ENCODE peak calls at places on chromosomes 3 and 15, in nine cellular contexts. One of them, this sample, is unnamed.

GRCh38 chr15:44729394-44729913 is 6.9 kb upstream of the TRIM69 start:
- DNase-seq in ELF-1: no peak
- DNase-seq in activated CD4-positive, alpha-beta T cell treated with anti-CD3 and anti-CD28 coated beads, Interleukin-2, amount 50 U/mL, for 4 hours: peak
- DNase-seq in NCI-H187: no peak
- DNase-seq in Kasumi-1: peak
- DNase-seq in T-helper 2 cell: peak
- DNase-seq in naive thymus-derived CD8-positive, alpha-beta T cell: peak
- DNase-seq in glutamatergic neuron: peak
- DNase-seq in D341Med: peak
- DNase-seq in this sample: no peak

GRCh38 chr3:169591983-169592644 is 71.4 kb downstream of the MECOM start:
- DNase-seq in ELF-1: no peak
- DNase-seq in activated CD4-positive, alpha-beta T cell treated with anti-CD3 and anti-CD28 coated beads, Interleukin-2, amount 50 U/mL, for 4 hours: no peak
- DNase-seq in NCI-H187: no peak
- DNase-seq in Kasumi-1: no peak
- DNase-seq in T-helper 2 cell: no peak
- DNase-seq in naive thymus-derived CD8-positive, alpha-beta T cell: no peak
- DNase-seq in glutamatergic neuron: no peak
- DNase-seq in D341Med: no peak
- DNase-seq in this sample: no peak

GRCh38 chr15:70437089-70437488 is 326.3 kb downstream of the UACA start:
- DNase-seq in ELF-1: no peak
- DNase-seq in activated CD4-positive, alpha-beta T cell treated with anti-CD3 and anti-CD28 coated beads, Interleukin-2, amount 50 U/mL, for 4 hours: no peak
- DNase-seq in NCI-H187: no peak
- DNase-seq in Kasumi-1: no peak
- DNase-seq in T-helper 2 cell: no peak
- DNase-seq in naive thymus-derived CD8-positive, alpha-beta T cell: no peak
- DNase-seq in glutamatergic neuron: no peak
- DNase-seq in D341Med: no peak
- DNase-seq in this sample: no peak

GRCh38 chr3:11465744-11466611 is 177.7 kb downstream of the VGLL4 start:
- DNase-seq in ELF-1: no peak
- DNase-seq in activated CD4-positive, alpha-beta T cell treated with anti-CD3 and anti-CD28 coated beads, Interleukin-2, amount 50 U/mL, for 4 hours: no peak
- DNase-seq in NCI-H187: no peak
- DNase-seq in Kasumi-1: no peak
- DNase-seq in T-helper 2 cell: no peak
- DNase-seq in naive thymus-derived CD8-positive, alpha-beta T cell: no peak
- DNase-seq in glutamatergic neuron: no peak
- DNase-seq in D341Med: no peak
- DNase-seq in this sample: peak

GRCh38 chr3:29408676-29409075 is 127.8 kb downstream of the RBMS3 start:
- DNase-seq in ELF-1: no peak
- DNase-seq in activated CD4-positive, alpha-beta T cell treated with anti-CD3 and anti-CD28 coated beads, Interleukin-2, amount 50 U/mL, for 4 hours: no peak
- DNase-seq in NCI-H187: no peak
- DNase-seq in Kasumi-1: no peak
- DNase-seq in T-helper 2 cell: no peak
- DNase-seq in naive thymus-derived CD8-positive, alpha-beta T cell: no peak
- DNase-seq in glutamatergic neuron: no peak
- DNase-seq in D341Med: no peak
- DNase-seq in this sample: no peak

GRCh38 chr15:75346796-75347221 is at the start of gene NEIL1:
- DNase-seq in ELF-1: peak
- DNase-seq in activated CD4-positive, alpha-beta T cell treated with anti-CD3 and anti-CD28 coated beads, Interleukin-2, amount 50 U/mL, for 4 hours: no peak
- DNase-seq in NCI-H187: no peak
- DNase-seq in Kasumi-1: no peak
- DNase-seq in T-helper 2 cell: no peak
- DNase-seq in naive thymus-derived CD8-positive, alpha-beta T cell: no peak
- DNase-seq in glutamatergic neuron: no peak
- DNase-seq in D341Med: no peak
- DNase-seq in this sample: no peak

GRCh38 chr3:118863731-118864322 is 170.8 kb downstream of the IGSF11 start:
- DNase-seq in ELF-1: peak
- DNase-seq in activated CD4-positive, alpha-beta T cell treated with anti-CD3 and anti-CD28 coated beads, Interleukin-2, amount 50 U/mL, for 4 hours: no peak
- DNase-seq in NCI-H187: no peak
- DNase-seq in Kasumi-1: peak
- DNase-seq in T-helper 2 cell: peak
- DNase-seq in naive thymus-derived CD8-positive, alpha-beta T cell: no peak
- DNase-seq in glutamatergic neuron: no peak
- DNase-seq in D341Med: no peak
- DNase-seq in this sample: peak

GRCh38 chr3:25176999-25177398 is 251.1 kb upstream of the RARB start:
- DNase-seq in ELF-1: no peak
- DNase-seq in activated CD4-positive, alpha-beta T cell treated with anti-CD3 and anti-CD28 coated beads, Interleukin-2, amount 50 U/mL, for 4 hours: no peak
- DNase-seq in NCI-H187: no peak
- DNase-seq in Kasumi-1: no peak
- DNase-seq in T-helper 2 cell: no peak
- DNase-seq in naive thymus-derived CD8-positive, alpha-beta T cell: no peak
- DNase-seq in glutamatergic neuron: no peak
- DNase-seq in D341Med: no peak
- DNase-seq in this sample: no peak

GRCh38 chr3:99342374-99342773 is 296.0 kb upstream of the COL8A1 start:
- DNase-seq in ELF-1: no peak
- DNase-seq in activated CD4-positive, alpha-beta T cell treated with anti-CD3 and anti-CD28 coated beads, Interleukin-2, amount 50 U/mL, for 4 hours: no peak
- DNase-seq in NCI-H187: no peak
- DNase-seq in Kasumi-1: no peak
- DNase-seq in T-helper 2 cell: no peak
- DNase-seq in naive thymus-derived CD8-positive, alpha-beta T cell: no peak
- DNase-seq in glutamatergic neuron: no peak
- DNase-seq in D341Med: no peak
- DNase-seq in this sample: no peak

GRCh38 chr15:25883860-25884259 is 20.7 kb upstream of the ATP10A start:
- DNase-seq in ELF-1: no peak
- DNase-seq in activated CD4-positive, alpha-beta T cell treated with anti-CD3 and anti-CD28 coated beads, Interleukin-2, amount 50 U/mL, for 4 hours: no peak
- DNase-seq in NCI-H187: no peak
- DNase-seq in Kasumi-1: no peak
- DNase-seq in T-helper 2 cell: no peak
- DNase-seq in naive thymus-derived CD8-positive, alpha-beta T cell: no peak
- DNase-seq in glutamatergic neuron: no peak
- DNase-seq in D341Med: no peak
- DNase-seq in this sample: no peak

GRCh38 chr3:171049831-171050444 is 23.4 kb upstream of the SLC2A2 start:
- DNase-seq in ELF-1: peak
- DNase-seq in activated CD4-positive, alpha-beta T cell treated with anti-CD3 and anti-CD28 coated beads, Interleukin-2, amount 50 U/mL, for 4 hours: peak
- DNase-seq in NCI-H187: peak
- DNase-seq in Kasumi-1: peak
- DNase-seq in T-helper 2 cell: peak
- DNase-seq in naive thymus-derived CD8-positive, alpha-beta T cell: peak
- DNase-seq in glutamatergic neuron: peak
- DNase-seq in D341Med: peak
- DNase-seq in this sample: peak

GRCh38 chr15:98728107-98728810 is 79.9 kb downstream of the IGF1R start:
- DNase-seq in ELF-1: peak
- DNase-seq in activated CD4-positive, alpha-beta T cell treated with anti-CD3 and anti-CD28 coated beads, Interleukin-2, amount 50 U/mL, for 4 hours: no peak
- DNase-seq in NCI-H187: no peak
- DNase-seq in Kasumi-1: no peak
- DNase-seq in T-helper 2 cell: no peak
- DNase-seq in naive thymus-derived CD8-positive, alpha-beta T cell: no peak
- DNase-seq in glutamatergic neuron: no peak
- DNase-seq in D341Med: no peak
- DNase-seq in this sample: peak

GRCh38 chr15:58203537-58203936 is 65.4 kb downstream of the AQP9 start:
- DNase-seq in ELF-1: no peak
- DNase-seq in activated CD4-positive, alpha-beta T cell treated with anti-CD3 and anti-CD28 coated beads, Interleukin-2, amount 50 U/mL, for 4 hours: no peak
- DNase-seq in NCI-H187: no peak
- DNase-seq in Kasumi-1: no peak
- DNase-seq in T-helper 2 cell: no peak
- DNase-seq in naive thymus-derived CD8-positive, alpha-beta T cell: no peak
- DNase-seq in glutamatergic neuron: no peak
- DNase-seq in D341Med: no peak
- DNase-seq in this sample: no peak

GRCh38 chr15:68684476-68684875 is 105.7 kb downstream of the CORO2B start:
- DNase-seq in ELF-1: no peak
- DNase-seq in activated CD4-positive, alpha-beta T cell treated with anti-CD3 and anti-CD28 coated beads, Interleukin-2, amount 50 U/mL, for 4 hours: no peak
- DNase-seq in NCI-H187: no peak
- DNase-seq in Kasumi-1: no peak
- DNase-seq in T-helper 2 cell: no peak
- DNase-seq in naive thymus-derived CD8-positive, alpha-beta T cell: no peak
- DNase-seq in glutamatergic neuron: no peak
- DNase-seq in D341Med: no peak
- DNase-seq in this sample: peak

GRCh38 chr3:160921020-160921635 is 165.1 kb downstream of the PPM1L start:
- DNase-seq in ELF-1: no peak
- DNase-seq in activated CD4-positive, alpha-beta T cell treated with anti-CD3 and anti-CD28 coated beads, Interleukin-2, amount 50 U/mL, for 4 hours: no peak
- DNase-seq in NCI-H187: no peak
- DNase-seq in Kasumi-1: peak
- DNase-seq in T-helper 2 cell: no peak
- DNase-seq in naive thymus-derived CD8-positive, alpha-beta T cell: no peak
- DNase-seq in glutamatergic neuron: peak
- DNase-seq in D341Med: peak
- DNase-seq in this sample: peak

GRCh38 chr15:40421246-40422157 is 15.9 kb downstream of the IVD start:
- DNase-seq in ELF-1: peak
- DNase-seq in activated CD4-positive, alpha-beta T cell treated with anti-CD3 and anti-CD28 coated beads, Interleukin-2, amount 50 U/mL, for 4 hours: peak
- DNase-seq in NCI-H187: peak
- DNase-seq in Kasumi-1: peak
- DNase-seq in T-helper 2 cell: peak
- DNase-seq in naive thymus-derived CD8-positive, alpha-beta T cell: peak
- DNase-seq in glutamatergic neuron: peak
- DNase-seq in D341Med: peak
- DNase-seq in this sample: peak